ENCODE peak calls at places on chromosomes 5 and 9, in four cellular contexts. B is MV-4-11, J is sigmoid colon, D is HepG2. P is an unnamed sample.

GRCh38 chr9:126055386-126055785 is 271.2 kb upstream of the MVB12B start:
- DNase-seq in B (no peak), J (peak; percentile 50), D (no peak), P (peak; percentile 58)

GRCh38 chr9:83219154-83219923 is 156.4 kb upstream of the RASEF start:
- DNase-seq in B (peak; percentile 81), J (peak; percentile 79), D (peak; percentile 77), P (peak; percentile 88)

GRCh38 chr5:21164425-21164824 is 1176.4 kb upstream of the CDH18 start:
- DNase-seq in B (no peak), J (no peak), D (no peak), P (no peak)

GRCh38 chr5:72630056-72630455 is 122.8 kb upstream of the ZNF366 start:
- DNase-seq in B (no peak), J (no peak), D (no peak), P (no peak)

GRCh38 chr9:136119259-136120118 is 814 bp upstream of the TMEM250 start:
- DNase-seq in B (no peak), J (no peak), D (peak; percentile 82), P (no peak)

GRCh38 chr9:72462340-72462739 is 59.1 kb upstream of the TMC1 start:
- DNase-seq in B (no peak), J (no peak), D (no peak), P (no peak)

GRCh38 chr5:120055858-120056257 is 408.2 kb upstream of the PRR16 start:
- DNase-seq in B (peak; percentile 8), J (no peak), D (no peak), P (no peak)

GRCh38 chr9:114029311-114030170 is 48.6 kb downstream of the AMBP start:
- DNase-seq in B (no peak), J (peak; percentile 59), D (no peak), P (no peak)

GRCh38 chr9:134712243-134712642 is 70.6 kb downstream of the COL5A1 start:
- DNase-seq in B (no peak), J (no peak), D (no peak), P (no peak)

GRCh38 chr5:171207256-171207866 is 101.7 kb upstream of the TLX3 start:
- DNase-seq in B (peak; percentile 68), J (no peak), D (peak; percentile 27), P (no peak)

GRCh38 chr5:761854-762685 is 22.5 kb downstream of the ZDHHC11B start:
- DNase-seq in B (no peak), J (peak; percentile 66), D (no peak), P (peak; percentile 76)

GRCh38 chr5:172667786-172668735 is 27.0 kb downstream of the NEURL1B start:
- DNase-seq in B (no peak), J (peak; percentile 51), D (no peak), P (no peak)

GRCh38 chr5:133735346-133735745 is 123.0 kb upstream of the FSTL4 start:
- DNase-seq in B (no peak), J (no peak), D (peak; percentile 29), P (no peak)

GRCh38 chr9:128286435-128286834 is 10.4 kb downstream of the SWI5 start:
- DNase-seq in B (no peak), J (no peak), D (no peak), P (peak; percentile 77)

GRCh38 chr5:135887881-135888614 is 7.6 kb downstream of the IL9 start:
- DNase-seq in B (no peak), J (no peak), D (peak; percentile 54), P (no peak)

GRCh38 chr9:134843740-134844139 is 36.9 kb upstream of the FCN2 start:
- DNase-seq in B (no peak), J (peak; percentile 34), D (no peak), P (no peak)

GRCh38 chr9:127778280-127779135 is at the start of gene SH2D3C:
- DNase-seq in B (peak; percentile 78), J (no peak), D (no peak), P (peak; percentile 84)

GRCh38 chr9:121744687-121745395 is 93.4 kb downstream of the DAB2IP start:
- DNase-seq in B (no peak), J (no peak), D (peak; percentile 61), P (no peak)

GRCh38 chr5:152177626-152178349 is 227.3 kb downstream of the NMUR2 start:
- DNase-seq in B (no peak), J (no peak), D (no peak), P (no peak)

GRCh38 chr5:137617806-137618205 is 118.1 kb downstream of the KLHL3 start:
- DNase-seq in B (no peak), J (no peak), D (no peak), P (no peak)

GRCh38 chr9:665296-665695 is 176.2 kb upstream of the DMRT1 start:
- DNase-seq in B (no peak), J (no peak), D (no peak), P (no peak)

GRCh38 chr5:1100652-1101574 is 10.9 kb downstream of the SLC12A7 start:
- DNase-seq in B (no peak), J (no peak), D (no peak), P (no peak)

GRCh38 chr9:34995288-34996060 is 5.9 kb downstream of the DNAJB5 start:
- DNase-seq in B (no peak), J (no peak), D (peak; percentile 43), P (no peak)

GRCh38 chr5:53087596-53087995 is 22.0 kb downstream of the MOCS2 start:
- DNase-seq in B (no peak), J (no peak), D (no peak), P (no peak)

GRCh38 chr9:91302831-91303230 is 58.9 kb downstream of the AUH start:
- DNase-seq in B (peak; percentile 92), J (no peak), D (peak; percentile 12), P (no peak)

GRCh38 chr5:5182508-5183191 is 42.5 kb downstream of the ADAMTS16 start:
- DNase-seq in B (no peak), J (no peak), D (no peak), P (no peak)

GRCh38 chr5:169717298-169717697 is 80.2 kb downstream of the DOCK2 start:
- DNase-seq in B (peak; percentile 30), J (no peak), D (no peak), P (no peak)

GRCh38 chr9:109166771-109167601 is at the start of gene FRRS1L:
- DNase-seq in B (no peak), J (no peak), D (no peak), P (no peak)

GRCh38 chr9:70229579-70229978 is 29.2 kb upstream of the SMC5 start:
- DNase-seq in B (no peak), J (no peak), D (no peak), P (no peak)

GRCh38 chr5:43729846-43730478 is 127.0 kb downstream of the NNT start:
- DNase-seq in B (peak; percentile 55), J (no peak), D (peak; percentile 15), P (no peak)

GRCh38 chr5:958701-959571 is 49.7 kb upstream of the NKD2 start:
- DNase-seq in B (no peak), J (no peak), D (peak; percentile 75), P (peak; percentile 77)

P was measured in cardiac septum.